ENCODE peak calls at places on chromosomes 5 and 9, in seven cellular contexts. I is K562, W is SK-N-SH, X is HepG2, A is HCT116, S is GM12878, V is H1. J is an unnamed sample. For H3K4me1, the result is how much of the 10 kb centered on the place peaks cover.

GRCh38 chr5:57494104-57495098 is 11.8 kb upstream of the ACTBL2 start:
- DNase-seq in S (peak), I (peak), W (no peak), X (peak), A (peak), V (no peak), J (peak)

GRCh38 chr5:100841358-100842076 is 61.6 kb downstream of the ST8SIA4 start:
- DNase-seq in A (peak), X (no peak), V (no peak), W (no peak), S (no peak), I (no peak), J (no peak)

GRCh38 chr9:85741112-85741874 is 461 bp downstream of the AGTPBP1 start:
- DNase-seq in X (peak), I (peak), S (no peak), V (peak), W (peak), A (no peak), J (peak)

GRCh38 chr5:147046894-147047293 is 168.3 kb upstream of the PPP2R2B start:
- DNase-seq in S (no peak), V (no peak), I (no peak), A (no peak), W (no peak), X (no peak), J (no peak)

GRCh38 chr9:110742741-110743371 is 74.3 kb downstream of the MUSK start:
- DNase-seq in I (no peak), S (no peak), A (no peak), W (no peak), V (no peak), X (no peak), J (peak)

GRCh38 chr9:14343948-14344547 is 30.1 kb upstream of the NFIB start:
- DNase-seq in X (no peak), A (no peak), V (no peak), I (no peak), S (no peak), W (peak), J (no peak)

GRCh38 chr5:103562453-103563157 is at the start of gene NUDT12:
- DNase-seq in A (peak), V (peak), X (peak), I (peak), S (peak), W (peak), J (peak)

GRCh38 chr5:79074641-79075040 is 5.1 kb downstream of the BHMT2 start:
- DNase-seq in V (no peak), S (no peak), I (no peak), A (no peak), W (no peak), X (peak), J (no peak)

GRCh38 chr5:145969714-145970092 is 33.3 kb downstream of the SH3RF2 start:
- DNase-seq in S (no peak), I (no peak), W (no peak), A (no peak), V (no peak), X (no peak), J (no peak)

GRCh38 chr5:40171971-40172370 is 507.7 kb upstream of the PTGER4 start:
- DNase-seq in I (no peak), X (no peak), S (no peak), A (no peak), W (no peak), V (no peak), J (no peak)

GRCh38 chr9:93111371-93112115 is 15.5 kb downstream of the CARD19 start:
- DNase-seq in X (peak), S (no peak), A (no peak), I (no peak), W (no peak), V (no peak), J (no peak)

GRCh38 chr9:9003184-9003583 is 1203.6 kb upstream of the DMAC1 start:
- DNase-seq in A (no peak), X (peak), I (no peak), V (no peak), W (peak), S (no peak), J (peak)

GRCh38 chr5:158855510-158855909 is 244.2 kb downstream of the EBF1 start:
- DNase-seq in A (no peak), X (peak), W (no peak), V (no peak), S (no peak), I (no peak), J (no peak)

GRCh38 chr5:159451197-159452052 is 121.1 kb upstream of the IL12B start:
- DNase-seq in X (no peak), S (no peak), A (peak), V (no peak), I (no peak), W (no peak), J (no peak)

GRCh38 chr9:112548836-112549235 is 62.2 kb downstream of the KIAA1958 start:
- DNase-seq in I (no peak), S (no peak), V (no peak), X (no peak), A (no peak), W (no peak), J (no peak)

GRCh38 chr5:107950774-107951173 is 280.0 kb upstream of the EFNA5 start:
- DNase-seq in V (no peak), X (no peak), I (no peak), A (no peak), W (peak), S (no peak), J (no peak)

GRCh38 chr9:137366891-137367381 is 56.0 kb downstream of the EXD3 start:
- DNase-seq in W (no peak), V (no peak), I (no peak), S (no peak), X (no peak), A (no peak), J (no peak)

GRCh38 chr9:135103001-135103446 is 15.6 kb downstream of the OLFM1 start:
- DNase-seq in I (no peak), S (no peak), X (no peak), V (no peak), W (no peak), A (no peak), J (no peak)

DNA sequence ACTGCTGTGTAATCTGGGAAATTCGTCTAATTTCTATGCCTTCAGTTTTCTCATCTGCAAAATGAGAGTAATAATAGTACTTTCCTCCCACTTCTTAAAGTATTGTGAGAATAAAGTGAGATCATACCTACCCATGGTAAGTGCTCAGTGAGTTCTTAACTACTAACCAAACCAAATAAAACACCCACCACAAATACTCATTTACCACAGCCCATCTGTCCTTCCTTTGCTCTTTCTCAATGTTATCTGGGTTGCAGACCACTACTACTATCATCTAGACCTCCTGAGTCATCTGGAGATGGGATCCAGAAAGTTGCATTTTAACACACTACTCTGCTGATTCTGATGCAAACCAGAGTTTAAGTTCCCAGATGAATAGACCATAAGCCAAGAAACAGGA is 105.3 kb upstream of the ATP10B start:
- DNase-seq in V (no peak), A (no peak), S (no peak), W (no peak), X (no peak), I (no peak), J (no peak)
- TF ChIP-seq YY1 in V (no peak), A (no peak), S (no peak), W (no peak), X (no peak), I (no peak), J (no peak)

GRCh38 chr5:140340605-140341004 is 5.8 kb downstream of the HBEGF start:
- DNase-seq in A (no peak), X (no peak), I (no peak), V (no peak), W (no peak), S (no peak), J (no peak)
- H3K4me1 ChIP-seq in A (under half), X (under half), I (under half), V (under half), W (under half), S (under half), J (under half)

GRCh38 chr9:123003467-123003866 is 30.0 kb upstream of the GPR21 start:
- DNase-seq in V (no peak), S (no peak), I (peak), X (no peak), A (no peak), W (no peak), J (no peak)
- H3K9ac ChIP-seq in V (no peak), S (no peak), I (peak), X (no peak), A (no peak), W (peak), J (no peak)

GRCh38 chr5:127321465-127321864 is 30.9 kb downstream of the MEGF10 start:
- DNase-seq in V (no peak), W (no peak), X (no peak), S (no peak), I (no peak), A (no peak), J (no peak)
- TF ChIP-seq YY1 in V (no peak), W (no peak), X (no peak), S (no peak), I (no peak), A (no peak), J (no peak)

J was measured in NT2/D1.